ENCODE peak calls at places on chromosomes 6 and 20, in seven cellular contexts. M, X, W, C, U, O and D are unnamed samples.

GRCh38 chr6:19891446-19891845 is 54.3 kb downstream of the ID4 start:
- DNase-seq in M (no peak), X (no peak), W (no peak), C (no peak), U (no peak), O (no peak), D (no peak)

GRCh38 chr20:22775671-22776139 is 191.3 kb upstream of the FOXA2 start:
- DNase-seq in M (no peak), X (no peak), W (peak; percentile 38), C (no peak), U (peak; percentile 21), O (no peak), D (no peak)

GRCh38 chr20:46811328-46812084 is 83.1 kb upstream of the EYA2 start:
- DNase-seq in M (no peak), X (peak; percentile 62), W (no peak), C (no peak), U (no peak), O (no peak), D (peak; percentile 53)

GRCh38 chr6:134577998-134578397 is 260.1 kb upstream of the SGK1 start:
- DNase-seq in M (no peak), X (no peak), W (no peak), C (no peak), U (peak; percentile 1), O (no peak), D (no peak)

GRCh38 chr6:116229287-116229913 is 24.5 kb downstream of the TSPYL4 start:
- DNase-seq in M (no peak), X (peak; percentile 84), W (no peak), C (no peak), U (peak; percentile 31), O (peak; percentile 54), D (peak; percentile 71)

GRCh38 chr6:15662246-15663056 is at the start of gene DTNBP1:
- DNase-seq in M (peak; percentile 40), X (no peak), W (peak; percentile 58), C (no peak), U (no peak), O (peak; percentile 92), D (peak; percentile 88)

GRCh38 chr20:61746781-61747180 is 318.9 kb downstream of the TAF4 start:
- DNase-seq in M (no peak), X (no peak), W (no peak), C (no peak), U (no peak), O (no peak), D (no peak)

GRCh38 chr6:110098511-110099116 is 80.9 kb downstream of the WASF1 start:
- DNase-seq in M (no peak), X (no peak), W (peak; percentile 6), C (no peak), U (no peak), O (peak; percentile 1), D (no peak)

GRCh38 chr20:20364016-20364746 is 3.7 kb upstream of the INSM1 start:
- DNase-seq in M (no peak), X (peak; percentile 47), W (no peak), C (no peak), U (no peak), O (no peak), D (no peak)

GRCh38 chr6:154887051-154887450 is 108.1 kb upstream of the TIAM2 start:
- DNase-seq in M (no peak), X (no peak), W (no peak), C (no peak), U (no peak), O (no peak), D (no peak)

GRCh38 chr20:855466-856360 is 22.2 kb downstream of the FAM110A start:
- DNase-seq in M (no peak), X (no peak), W (no peak), C (no peak), U (no peak), O (no peak), D (no peak)

GRCh38 chr6:40719671-40720374 is 132.7 kb upstream of the LRFN2 start:
- DNase-seq in M (peak; percentile 30), X (peak; percentile 56), W (no peak), C (no peak), U (no peak), O (peak; percentile 18), D (peak; percentile 57)

GRCh38 chr6:106444777-106445507 is 84.4 kb downstream of the CRYBG1 start:
- DNase-seq in M (peak; percentile 46), X (peak; percentile 67), W (peak; percentile 58), C (no peak), U (peak; percentile 45), O (peak; percentile 65), D (no peak)

GRCh38 chr6:84065718-84066290 is 32.2 kb downstream of the MRAP2 start:
- DNase-seq in M (no peak), X (no peak), W (no peak), C (no peak), U (no peak), O (no peak), D (no peak)

GRCh38 chr6:138443979-138444378 is 40.0 kb downstream of the HEBP2 start:
- DNase-seq in M (no peak), X (no peak), W (no peak), C (no peak), U (no peak), O (no peak), D (no peak)

GRCh38 chr6:112640895-112641294 is 293.8 kb downstream of the RFPL4B start:
- DNase-seq in M (no peak), X (peak; percentile 36), W (no peak), C (no peak), U (no peak), O (no peak), D (no peak)

GRCh38 chr20:32445539-32446273 is 87.6 kb downstream of the ASXL1 start:
- DNase-seq in M (no peak), X (peak; percentile 87), W (no peak), C (no peak), U (no peak), O (no peak), D (no peak)

GRCh38 chr20:62554214-62554897 is 78.6 kb upstream of the GATA5 start:
- DNase-seq in M (no peak), X (no peak), W (no peak), C (no peak), U (no peak), O (no peak), D (no peak)

GRCh38 chr6:17741507-17741906 is 34.8 kb upstream of the NUP153 start:
- DNase-seq in M (no peak), X (no peak), W (no peak), C (no peak), U (no peak), O (no peak), D (no peak)

GRCh38 chr6:79756496-79756895 is 125.4 kb downstream of the SH3BGRL2 start:
- DNase-seq in M (no peak), X (no peak), W (no peak), C (no peak), U (no peak), O (no peak), D (no peak)

GRCh38 chr6:79755967-79756366 is 124.8 kb downstream of the SH3BGRL2 start:
- DNase-seq in M (no peak), X (no peak), W (no peak), C (no peak), U (no peak), O (no peak), D (no peak)

DNA sequence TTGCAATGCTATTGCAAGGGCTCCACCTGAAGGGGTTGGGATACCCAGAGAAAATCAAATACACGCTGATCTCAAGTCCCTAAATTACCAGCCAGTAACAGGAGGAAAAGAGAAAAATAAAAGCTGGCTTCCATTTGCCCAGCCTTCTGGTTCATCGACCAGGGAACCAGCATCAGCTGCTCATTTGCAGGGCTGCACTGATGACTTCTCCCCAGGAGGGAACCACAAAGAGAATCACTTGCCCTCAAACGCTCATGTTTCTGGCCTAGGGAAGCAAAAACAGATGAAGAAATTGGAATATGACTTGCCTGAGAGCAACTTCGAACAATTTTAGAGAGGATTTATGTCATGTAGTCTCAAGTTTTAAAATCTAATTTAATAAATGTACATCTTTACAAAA is 119.7 kb downstream of the SH3BGRL2 start:
- DNase-seq in M (no peak), X (no peak), W (no peak), C (no peak), U (no peak), O (no peak), D (no peak)
- TF ChIP-seq YY1 in M (no peak), X (no peak), W (no peak), C (no peak), U (no peak), O (no peak), D (no peak)

DNA sequence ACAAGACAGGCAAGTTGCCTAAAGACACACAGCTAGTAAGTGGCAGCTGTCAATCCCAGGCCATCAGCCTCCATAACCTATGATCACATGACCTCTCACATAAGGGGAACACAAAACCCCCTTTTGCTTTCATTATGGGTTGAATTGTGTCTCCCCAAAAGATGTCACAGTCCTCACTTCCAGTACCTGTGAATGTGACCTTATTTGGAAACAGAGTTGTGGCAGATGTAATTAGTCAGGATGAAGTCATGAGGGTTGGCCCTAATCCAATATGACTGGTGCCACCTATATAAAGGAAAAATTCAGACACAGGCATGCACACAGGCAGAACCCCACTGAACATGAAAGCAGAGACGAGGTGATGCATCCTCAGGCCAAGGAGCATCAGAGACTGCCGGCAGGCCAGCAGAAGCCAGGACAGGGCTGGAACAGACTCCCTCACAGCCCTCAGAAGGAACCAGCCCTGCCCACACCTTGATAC is 33.6 kb downstream of the GFOD1 start:
- DNase-seq in M (peak; percentile 65), X (no peak), W (no peak), C (no peak), U (peak; percentile 80), O (no peak), D (no peak)
- TF ChIP-seq YY1 in M (no peak), X (no peak), W (no peak), C (no peak), U (no peak), O (no peak), D (no peak)

GRCh38 chr6:10276106-10276505 is 138.8 kb downstream of the TFAP2A start:
- DNase-seq in M (no peak), X (no peak), W (no peak), C (no peak), U (no peak), O (no peak), D (no peak)
- TF ChIP-seq YY1 in M (no peak), X (no peak), W (no peak), C (no peak), U (no peak), O (no peak), D (no peak)

GRCh38 chr6:162385980-162386379 is 341.6 kb downstream of the PRKN start:
- DNase-seq in M (no peak), X (no peak), W (no peak), C (no peak), U (no peak), O (no peak), D (no peak)

GRCh38 chr6:162387723-162388382 is 339.7 kb downstream of the PRKN start:
- DNase-seq in M (no peak), X (no peak), W (no peak), C (no peak), U (no peak), O (no peak), D (no peak)

GRCh38 chr6:162389353-162390085 is 338.0 kb downstream of the PRKN start:
- DNase-seq in M (no peak), X (no peak), W (no peak), C (no peak), U (no peak), O (no peak), D (no peak)

DNA sequence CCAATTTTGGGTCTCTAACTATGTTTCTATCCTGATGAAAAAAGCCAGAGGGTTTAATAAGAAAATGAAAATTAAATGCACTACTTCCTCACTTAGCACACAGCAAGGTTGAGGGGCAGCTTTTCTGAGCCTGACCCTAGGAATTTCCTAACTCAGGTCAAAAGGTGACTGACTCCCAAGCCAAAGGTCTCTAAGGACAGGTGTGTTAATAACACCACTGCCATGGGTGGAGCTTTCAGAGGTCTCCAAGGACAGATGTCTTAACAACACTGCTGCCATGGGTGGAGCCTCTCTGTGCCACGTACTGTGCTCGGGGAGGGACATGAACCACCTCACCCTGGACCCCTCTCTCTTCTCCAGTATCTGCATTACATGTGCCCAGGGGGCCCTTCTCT is 339.2 kb downstream of the PRKN start:
- DNase-seq in M (no peak), X (no peak), W (no peak), C (no peak), U (no peak), O (no peak), D (no peak)
- TF ChIP-seq YY1 in M (no peak), X (no peak), W (no peak), C (no peak), U (no peak), O (no peak), D (no peak)